ENCODE peak calls at places on chromosomes 2 and 18, in five cellular contexts. One of them, this sample, is unnamed.

GRCh38 chr2:53520630-53520940 is 247.0 kb upstream of the CHAC2 start:
- DNase-seq in AG09309: no peak
- DNase-seq in fibroblast of mammary gland: no peak
- DNase-seq in AG09319: no peak
- DNase-seq in suprapubic skin: no peak
- DNase-seq in this sample: no peak

GRCh38 chr2:233855345-233855744 is 1.0 kb upstream of the HJURP start:
- DNase-seq in AG09309: no peak
- DNase-seq in fibroblast of mammary gland: no peak
- DNase-seq in AG09319: no peak
- DNase-seq in suprapubic skin: no peak
- DNase-seq in this sample: no peak

GRCh38 chr2:197934926-197935274 is 130.5 kb downstream of the PLCL1 start:
- DNase-seq in AG09309: no peak
- DNase-seq in fibroblast of mammary gland: no peak
- DNase-seq in AG09319: no peak
- DNase-seq in suprapubic skin: no peak
- DNase-seq in this sample: no peak

GRCh38 chr2:173580869-173581268 is 226.2 kb downstream of the CDCA7 start:
- DNase-seq in AG09309: no peak
- DNase-seq in fibroblast of mammary gland: no peak
- DNase-seq in AG09319: no peak
- DNase-seq in suprapubic skin: no peak
- DNase-seq in this sample: no peak

GRCh38 chr2:86790828-86791561 is at the start of gene CD8A:
- DNase-seq in AG09309: no peak
- DNase-seq in fibroblast of mammary gland: peak
- DNase-seq in AG09319: no peak
- DNase-seq in suprapubic skin: no peak
- DNase-seq in this sample: no peak

GRCh38 chr18:23126352-23127056 is 8.8 kb upstream of the CABLES1 start:
- DNase-seq in AG09309: no peak
- DNase-seq in fibroblast of mammary gland: no peak
- DNase-seq in AG09319: no peak
- DNase-seq in suprapubic skin: peak
- DNase-seq in this sample: no peak

GRCh38 chr2:226793615-226794014 is 6.0 kb downstream of the IRS1 start:
- DNase-seq in AG09309: no peak
- DNase-seq in fibroblast of mammary gland: peak
- DNase-seq in AG09319: no peak
- DNase-seq in suprapubic skin: no peak
- DNase-seq in this sample: no peak

GRCh38 chr2:168156661-168157060 is 90.7 kb downstream of the STK39 start:
- DNase-seq in AG09309: peak
- DNase-seq in fibroblast of mammary gland: peak
- DNase-seq in AG09319: peak
- DNase-seq in suprapubic skin: peak
- DNase-seq in this sample: no peak

GRCh38 chr2:59354498-59354897 is 1113.4 kb upstream of the FANCL start:
- DNase-seq in AG09309: no peak
- DNase-seq in fibroblast of mammary gland: no peak
- DNase-seq in AG09319: no peak
- DNase-seq in suprapubic skin: no peak
- DNase-seq in this sample: no peak

GRCh38 chr2:161128885-161129284 is 31.3 kb upstream of the TANK start:
- DNase-seq in AG09309: no peak
- DNase-seq in fibroblast of mammary gland: no peak
- DNase-seq in AG09319: no peak
- DNase-seq in suprapubic skin: no peak
- DNase-seq in this sample: no peak

GRCh38 chr2:96870631-96871255 is 863 bp upstream of the SEMA4C start:
- DNase-seq in AG09309: no peak
- DNase-seq in fibroblast of mammary gland: no peak
- DNase-seq in AG09319: no peak
- DNase-seq in suprapubic skin: peak
- DNase-seq in this sample: no peak

GRCh38 chr2:12816379-12817306 is 99.9 kb downstream of the TRIB2 start:
- DNase-seq in AG09309: no peak
- DNase-seq in fibroblast of mammary gland: peak
- DNase-seq in AG09319: no peak
- DNase-seq in suprapubic skin: no peak
- DNase-seq in this sample: no peak

GRCh38 chr2:78553866-78554647 is 471.4 kb upstream of the REG3G start:
- DNase-seq in AG09309: no peak
- DNase-seq in fibroblast of mammary gland: no peak
- DNase-seq in AG09319: no peak
- DNase-seq in suprapubic skin: no peak
- DNase-seq in this sample: no peak

GRCh38 chr18:49359732-49360444 is 100.6 kb downstream of the DYM start:
- DNase-seq in AG09309: peak
- DNase-seq in fibroblast of mammary gland: peak
- DNase-seq in AG09319: peak
- DNase-seq in suprapubic skin: no peak
- DNase-seq in this sample: no peak

GRCh38 chr2:445896-446295 is 158.0 kb upstream of the ALKAL2 start:
- DNase-seq in AG09309: no peak
- DNase-seq in fibroblast of mammary gland: no peak
- DNase-seq in AG09319: no peak
- DNase-seq in suprapubic skin: no peak
- DNase-seq in this sample: no peak

GRCh38 chr2:179377296-179377695 is 112.7 kb upstream of the SESTD1 start:
- DNase-seq in AG09309: no peak
- DNase-seq in fibroblast of mammary gland: peak
- DNase-seq in AG09319: no peak
- DNase-seq in suprapubic skin: no peak
- DNase-seq in this sample: no peak

GRCh38 chr2:33589444-33589843 is 9.7 kb downstream of the FAM98A start:
- DNase-seq in AG09309: no peak
- DNase-seq in fibroblast of mammary gland: peak
- DNase-seq in AG09319: no peak
- DNase-seq in suprapubic skin: no peak
- DNase-seq in this sample: no peak

GRCh38 chr2:148487439-148487838 is 157.1 kb upstream of the EPC2 start:
- DNase-seq in AG09309: no peak
- DNase-seq in fibroblast of mammary gland: no peak
- DNase-seq in AG09319: no peak
- DNase-seq in suprapubic skin: no peak
- DNase-seq in this sample: no peak

GRCh38 chr2:169961911-169962310 is 134.7 kb downstream of the UBR3 start:
- DNase-seq in AG09309: peak
- DNase-seq in fibroblast of mammary gland: peak
- DNase-seq in AG09319: peak
- DNase-seq in suprapubic skin: peak
- DNase-seq in this sample: peak

GRCh38 chr18:2994190-2994589 is 18.8 kb downstream of the LPIN2 start:
- DNase-seq in AG09309: no peak
- DNase-seq in fibroblast of mammary gland: no peak
- DNase-seq in AG09319: no peak
- DNase-seq in suprapubic skin: no peak
- DNase-seq in this sample: no peak

GRCh38 chr2:52659536-52659935 is 1108.1 kb upstream of the CHAC2 start:
- DNase-seq in AG09309: no peak
- DNase-seq in fibroblast of mammary gland: no peak
- DNase-seq in AG09319: no peak
- DNase-seq in suprapubic skin: no peak
- DNase-seq in this sample: no peak

GRCh38 chr2:47069628-47070154 is 85.4 kb downstream of the STPG4 start:
- DNase-seq in AG09309: peak
- DNase-seq in fibroblast of mammary gland: no peak
- DNase-seq in AG09319: peak
- DNase-seq in suprapubic skin: peak
- DNase-seq in this sample: no peak

DNA sequence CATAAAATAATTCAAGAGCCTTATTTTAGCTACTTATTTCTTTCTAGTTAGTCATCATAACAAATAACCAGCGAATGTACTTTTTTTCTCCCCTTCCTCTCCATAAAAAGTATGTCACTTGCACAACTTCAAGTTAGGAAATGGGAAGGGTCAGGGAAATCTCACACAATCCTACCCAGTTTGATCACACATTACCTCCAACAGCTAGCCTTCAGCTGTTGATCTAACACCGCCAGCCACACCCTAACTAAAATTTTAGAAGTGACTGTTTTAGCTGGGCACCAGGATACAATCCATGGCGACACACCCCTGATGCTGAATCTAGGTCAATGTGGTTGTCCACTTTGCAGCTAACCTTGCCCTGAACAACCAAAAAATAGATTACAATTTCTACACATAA is 7.4 kb upstream of the COL3A1 start:
- DNase-seq in AG09309: no peak
- DNase-seq in fibroblast of mammary gland: peak
- DNase-seq in AG09319: no peak
- DNase-seq in suprapubic skin: no peak
- DNase-seq in this sample: no peak
- TF ChIP-seq CTCF in AG09309: no peak
- TF ChIP-seq CTCF in fibroblast of mammary gland: no peak
- TF ChIP-seq CTCF in AG09319: no peak
- TF ChIP-seq CTCF in suprapubic skin: no peak
- TF ChIP-seq CTCF in this sample: no peak

DNA sequence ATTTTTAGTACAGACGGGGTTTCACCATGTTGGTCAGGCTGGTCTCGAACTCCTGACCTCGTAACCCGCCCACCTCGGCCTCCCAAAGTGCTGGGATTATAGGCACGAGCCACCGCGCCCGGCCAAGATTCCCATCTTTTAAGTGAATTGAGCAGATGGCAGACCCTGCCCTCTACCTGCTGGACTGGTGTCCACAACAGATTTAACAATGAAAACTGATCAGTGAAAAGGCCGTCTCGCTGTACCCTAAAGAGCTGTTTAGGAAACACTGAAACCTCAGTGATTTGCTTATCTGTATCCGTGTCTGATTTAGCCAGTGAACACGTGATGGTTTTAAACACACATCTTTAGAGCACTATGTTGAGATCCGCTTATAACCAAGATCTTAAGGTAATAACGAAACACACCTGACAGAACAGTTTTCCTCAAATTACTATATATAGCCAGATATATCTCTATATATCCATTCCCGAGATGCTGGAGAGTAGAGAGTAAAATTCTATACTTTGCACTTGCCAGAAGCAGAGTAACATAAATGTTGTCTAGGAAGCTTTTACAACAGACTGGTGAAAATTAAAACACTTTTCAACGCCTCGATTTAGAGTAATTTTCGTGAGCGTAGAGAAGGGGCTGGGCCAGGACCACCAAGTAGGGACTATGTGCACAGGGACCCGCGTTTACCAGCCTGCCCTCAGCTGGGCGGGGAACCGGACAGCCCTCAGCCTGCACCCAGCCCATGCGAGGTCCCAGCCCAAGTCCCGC is 593 bp downstream of the FAM161A start:
- DNase-seq in AG09309: no peak
- DNase-seq in fibroblast of mammary gland: peak
- DNase-seq in AG09319: no peak
- DNase-seq in suprapubic skin: no peak
- DNase-seq in this sample: peak
- TF ChIP-seq CTCF in AG09309: no peak
- TF ChIP-seq CTCF in fibroblast of mammary gland: no peak
- TF ChIP-seq CTCF in AG09319: no peak
- TF ChIP-seq CTCF in suprapubic skin: no peak
- TF ChIP-seq CTCF in this sample: no peak

GRCh38 chr2:95023222-95023597 is 2.3 kb upstream of the MAL start:
- DNase-seq in AG09309: no peak
- DNase-seq in fibroblast of mammary gland: no peak
- DNase-seq in AG09319: no peak
- DNase-seq in suprapubic skin: no peak
- DNase-seq in this sample: no peak
- TF ChIP-seq CTCF in AG09309: no peak
- TF ChIP-seq CTCF in fibroblast of mammary gland: no peak
- TF ChIP-seq CTCF in AG09319: no peak
- TF ChIP-seq CTCF in suprapubic skin: no peak
- TF ChIP-seq CTCF in this sample: no peak

GRCh38 chr2:150426315-150426714 is 61.2 kb downstream of the RND3 start:
- DNase-seq in AG09309: no peak
- DNase-seq in fibroblast of mammary gland: no peak
- DNase-seq in AG09319: no peak
- DNase-seq in suprapubic skin: no peak
- DNase-seq in this sample: no peak

GRCh38 chr2:150424361-150424760 is 63.1 kb downstream of the RND3 start:
- DNase-seq in AG09309: no peak
- DNase-seq in fibroblast of mammary gland: no peak
- DNase-seq in AG09319: no peak
- DNase-seq in suprapubic skin: no peak
- DNase-seq in this sample: no peak

GRCh38 chr2:150426724-150427123 is 60.7 kb downstream of the RND3 start:
- DNase-seq in AG09309: no peak
- DNase-seq in fibroblast of mammary gland: no peak
- DNase-seq in AG09319: no peak
- DNase-seq in suprapubic skin: no peak
- DNase-seq in this sample: no peak

GRCh38 chr2:150421252-150421651 is 66.2 kb downstream of the RND3 start:
- DNase-seq in AG09309: no peak
- DNase-seq in fibroblast of mammary gland: no peak
- DNase-seq in AG09319: no peak
- DNase-seq in suprapubic skin: no peak
- DNase-seq in this sample: no peak

GRCh38 chr2:150425121-150425559 is 62.3 kb downstream of the RND3 start:
- DNase-seq in AG09309: no peak
- DNase-seq in fibroblast of mammary gland: peak
- DNase-seq in AG09319: no peak
- DNase-seq in suprapubic skin: no peak
- DNase-seq in this sample: no peak
- TF ChIP-seq CTCF in AG09309: no peak
- TF ChIP-seq CTCF in fibroblast of mammary gland: peak
- TF ChIP-seq CTCF in AG09319: no peak
- TF ChIP-seq CTCF in suprapubic skin: no peak
- TF ChIP-seq CTCF in this sample: no peak

This sample was measured in CD14-positive monocyte.